ENCODE peak calls at places on chromosomes 4 and X, in six cellular contexts. Z is COLO829, J is putamen, L is NCI-H1930, F is fibroblast of mammary gland, I is AG08395. U is an unnamed sample.
A peak's percentile ranks its signal among the peaks of the same experiment; 100 is the strongest.

GRCh38 chr4:797066-797465 is 28.9 kb downstream of the CPLX1 start:
- DNase-seq in L (peak; percentile 9), I (no peak), J (no peak), F (no peak), Z (no peak), U (no peak)

GRCh38 chr4:4585012-4585670 is 43.3 kb upstream of the STX18 start:
- DNase-seq in Z (no peak), F (peak; percentile 81), I (peak; percentile 67), L (no peak), J (no peak), U (peak; percentile 70)

GRCh38 chrX:67544281-67544680 is 460 bp downstream of the AR start:
- DNase-seq in I (no peak), Z (no peak), F (peak; percentile 18), J (no peak), L (no peak), U (no peak)

GRCh38 chr4:6701371-6701770 is 7.7 kb downstream of the S100P start:
- DNase-seq in Z (no peak), F (no peak), J (no peak), I (no peak), L (no peak), U (no peak)

GRCh38 chr4:183971938-183972490 is 66.9 kb downstream of the STOX2 start:
- DNase-seq in J (peak; percentile 45), I (no peak), L (no peak), Z (no peak), F (no peak), U (no peak)

GRCh38 chrX:68196939-68197791 is 236.1 kb downstream of the OPHN1 start:
- DNase-seq in J (peak; percentile 51), L (no peak), Z (peak; percentile 77), F (peak; percentile 53), I (peak; percentile 71), U (peak; percentile 46)

GRCh38 chrX:2608638-2609430 is 82.3 kb upstream of the CD99 start:
- DNase-seq in L (no peak), I (peak; percentile 95), J (peak; percentile 30), F (peak; percentile 68), Z (peak; percentile 43), U (peak; percentile 84)

GRCh38 chr4:113781439-113782040 is 20.0 kb upstream of the CAMK2D start:
- DNase-seq in I (peak; percentile 14), Z (peak; percentile 50), J (no peak), F (peak; percentile 66), L (no peak), U (peak; percentile 35)

GRCh38 chrX:46967547-46967946 is 55.3 kb downstream of the JADE3 start:
- DNase-seq in L (no peak), F (no peak), Z (no peak), I (no peak), J (no peak), U (no peak)

GRCh38 chrX:106599411-106599810 is 12.4 kb upstream of the RADX start:
- DNase-seq in J (no peak), L (no peak), F (no peak), Z (no peak), I (no peak), U (no peak)

GRCh38 chr4:164424852-164425251 is 329.1 kb upstream of the SMIM31 start:
- DNase-seq in J (no peak), I (no peak), L (no peak), F (no peak), Z (no peak), U (no peak)

GRCh38 chrX:78092296-78092695 is 11.8 kb upstream of the PGK1 start:
- DNase-seq in J (no peak), L (no peak), F (peak; percentile 61), Z (peak; percentile 11), I (peak; percentile 18), U (peak; percentile 21)

GRCh38 chrX:155334486-155335316 is at the start of gene CLIC2:
- DNase-seq in Z (no peak), I (peak; percentile 34), L (no peak), F (peak; percentile 95), J (no peak), U (peak; percentile 0)

GRCh38 chr4:2941138-2942036 is 21.8 kb downstream of the NOP14 start:
- DNase-seq in J (no peak), I (no peak), Z (no peak), F (no peak), L (no peak), U (no peak)

GRCh38 chr4:143351149-143351691 is 14.5 kb downstream of the GAB1 start:
- DNase-seq in I (no peak), Z (no peak), J (no peak), F (no peak), L (no peak), U (no peak)

GRCh38 chr4:169132561-169133305 is 122.7 kb upstream of the CBR4 start:
- DNase-seq in F (peak; percentile 9), I (peak; percentile 27), Z (peak; percentile 85), L (no peak), J (no peak), U (no peak)

GRCh38 chrX:48971325-48972213 is at the start of gene KCND1:
- DNase-seq in L (no peak), F (peak; percentile 53), I (no peak), J (no peak), Z (no peak), U (no peak)

GRCh38 chr4:102503831-102504786 is 3.0 kb downstream of the NFKB1 start:
- DNase-seq in F (no peak), L (no peak), I (no peak), J (no peak), Z (no peak), U (no peak)

GRCh38 chr4:24213936-24214335 is 324.1 kb upstream of the PPARGC1A start:
- DNase-seq in I (no peak), L (no peak), Z (no peak), F (no peak), J (no peak), U (no peak)

GRCh38 chr4:139509727-139510410 is 46.1 kb downstream of the SETD7 start:
- DNase-seq in F (no peak), J (no peak), Z (no peak), I (no peak), L (no peak), U (peak; percentile 26)

GRCh38 chrX:1468250-1468772 is 15.6 kb upstream of the ASMTL start:
- DNase-seq in I (peak; percentile 51), Z (no peak), F (peak; percentile 27), J (no peak), L (no peak), U (no peak)

GRCh38 chrX:45852884-45853283 is 652.2 kb upstream of the DIPK2B start:
- DNase-seq in J (no peak), Z (no peak), I (peak; percentile 30), F (peak; percentile 22), L (no peak), U (peak; percentile 37)

GRCh38 chr4:87219648-87220093 is 747 bp downstream of the KLHL8 start:
- DNase-seq in Z (peak; percentile 18), I (peak; percentile 20), F (peak; percentile 34), L (no peak), J (peak; percentile 38), U (peak; percentile 36)

GRCh38 chr4:40334591-40335507 is at the start of gene CHRNA9:
- DNase-seq in J (no peak), Z (no peak), F (peak; percentile 21), L (no peak), I (no peak), U (no peak)

GRCh38 chrX:7941390-7942042 is 14.3 kb upstream of the PNPLA4 start:
- DNase-seq in I (peak; percentile 5), J (peak; percentile 11), F (peak; percentile 20), L (no peak), Z (no peak), U (peak; percentile 5)

GRCh38 chr4:67447873-67448272 is 97.4 kb downstream of the CENPC start:
- DNase-seq in Z (no peak), F (no peak), I (no peak), L (no peak), J (no peak), U (no peak)

GRCh38 chr4:30962949-30963348 is 242.8 kb downstream of the PCDH7 start:
- DNase-seq in I (no peak), L (no peak), F (peak; percentile 26), Z (no peak), J (no peak), U (peak; percentile 92)

GRCh38 chr4:98627883-98628282 is 30.5 kb downstream of the TSPAN5 start:
- DNase-seq in I (peak; percentile 47), F (peak; percentile 78), Z (no peak), J (no peak), L (no peak), U (peak; percentile 89)

GRCh38 chr4:112516401-112517066 is 554 bp upstream of the NEUROG2 start:
- DNase-seq in J (no peak), F (no peak), Z (no peak), I (no peak), L (peak; percentile 78), U (no peak)

GRCh38 chr4:78627046-78627965 is 75.7 kb downstream of the ANXA3 start:
- DNase-seq in J (no peak), F (no peak), L (no peak), I (no peak), Z (no peak), U (no peak)

GRCh38 chr4:150960818-150961217 is 54.3 kb downstream of the LRBA start:
- DNase-seq in J (no peak), Z (peak; percentile 13), L (no peak), I (peak; percentile 25), F (peak; percentile 47), U (peak; percentile 48)

GRCh38 chrX:154655346-154655745 is 2.0 kb upstream of the CTAG2 start:
- DNase-seq in L (no peak), F (no peak), Z (no peak), J (no peak), I (no peak), U (no peak)

GRCh38 chr4:65170768-65171514 is 499.3 kb downstream of the EPHA5 start:
- DNase-seq in J (no peak), I (no peak), L (no peak), F (no peak), Z (no peak), U (peak; percentile 71)

GRCh38 chr4:10200869-10201268 is 84.3 kb upstream of the WDR1 start:
- DNase-seq in Z (no peak), J (no peak), I (no peak), F (no peak), L (no peak), U (no peak)

GRCh38 chr4:78659264-78659663 is 107.7 kb downstream of the ANXA3 start:
- DNase-seq in F (peak; percentile 78), J (no peak), Z (no peak), I (no peak), L (no peak), U (peak; percentile 47)

U was measured in amniotic epithelial cell.